ENCODE peak calls at places on chromosome 18, in four cellular contexts. One of them, this sample, is unnamed.

GRCh38 chr18:24015897-24016631 is 1.5 kb downstream of the TTC39C start:
- DNase-seq in H1: no peak
- DNase-seq in GM12878: no peak
- DNase-seq in K562: no peak
- DNase-seq in this sample: no peak

GRCh38 chr18:10444314-10445006 is 10.0 kb upstream of the APCDD1 start:
- DNase-seq in H1: no peak
- DNase-seq in GM12878: no peak
- DNase-seq in K562: no peak
- DNase-seq in this sample: no peak

GRCh38 chr18:46423226-46423805 is 233.7 kb downstream of the LOXHD1 start:
- DNase-seq in H1: no peak
- DNase-seq in GM12878: no peak
- DNase-seq in K562: no peak
- DNase-seq in this sample: no peak

GRCh38 chr18:35345460-35345921 is 1.3 kb upstream of the ZNF24 start:
- DNase-seq in H1: no peak
- DNase-seq in GM12878: peak; percentile 17
- DNase-seq in K562: no peak
- DNase-seq in this sample: no peak

GRCh38 chr18:36572135-36572856 is 256.5 kb downstream of the TPGS2 start:
- DNase-seq in H1: no peak
- DNase-seq in GM12878: peak; percentile 38
- DNase-seq in K562: peak; percentile 49
- DNase-seq in this sample: peak; percentile 8

GRCh38 chr18:11096839-11097750 is 52.3 kb downstream of the PIEZO2 start:
- DNase-seq in H1: no peak
- DNase-seq in GM12878: no peak
- DNase-seq in K562: no peak
- DNase-seq in this sample: no peak

GRCh38 chr18:47244041-47244440 is 7.4 kb downstream of the SKOR2 start:
- DNase-seq in H1: no peak
- DNase-seq in GM12878: no peak
- DNase-seq in K562: no peak
- DNase-seq in this sample: no peak

GRCh38 chr18:43571078-43571689 is 293.9 kb upstream of the SYT4 start:
- DNase-seq in H1: no peak
- DNase-seq in GM12878: no peak
- DNase-seq in K562: peak; percentile 16
- DNase-seq in this sample: no peak

GRCh38 chr18:37124511-37124910 is 295.6 kb downstream of the KIAA1328 start:
- DNase-seq in H1: no peak
- DNase-seq in GM12878: peak; percentile 9
- DNase-seq in K562: no peak
- DNase-seq in this sample: no peak

GRCh38 chr18:8188196-8188595 is 421.0 kb upstream of the RAB12 start:
- DNase-seq in H1: no peak
- DNase-seq in GM12878: no peak
- DNase-seq in K562: no peak
- DNase-seq in this sample: no peak

GRCh38 chr18:59021500-59021899 is 118.2 kb upstream of the SEC11C start:
- DNase-seq in H1: no peak
- DNase-seq in GM12878: no peak
- DNase-seq in K562: no peak
- DNase-seq in this sample: no peak

GRCh38 chr18:23784811-23785245 is 95.6 kb downstream of the LAMA3 start:
- DNase-seq in H1: peak; percentile 10
- DNase-seq in GM12878: no peak
- DNase-seq in K562: no peak
- DNase-seq in this sample: no peak

GRCh38 chr18:45359275-45360009 is 255.8 kb upstream of the SLC14A2 start:
- DNase-seq in H1: no peak
- DNase-seq in GM12878: no peak
- DNase-seq in K562: no peak
- DNase-seq in this sample: no peak

GRCh38 chr18:61702007-61702406 is 190.8 kb downstream of the RNF152 start:
- DNase-seq in H1: no peak
- DNase-seq in GM12878: no peak
- DNase-seq in K562: no peak
- DNase-seq in this sample: no peak

GRCh38 chr18:37188016-37188791 is 359.3 kb downstream of the KIAA1328 start:
- DNase-seq in H1: no peak
- DNase-seq in GM12878: no peak
- DNase-seq in K562: no peak
- DNase-seq in this sample: no peak

GRCh38 chr18:28041366-28041765 is 135.6 kb downstream of the CDH2 start:
- DNase-seq in H1: no peak
- DNase-seq in GM12878: no peak
- DNase-seq in K562: no peak
- DNase-seq in this sample: no peak

GRCh38 chr18:32930695-32931301 is 158.0 kb upstream of the KLHL14 start:
- DNase-seq in H1: no peak
- DNase-seq in GM12878: no peak
- DNase-seq in K562: peak; percentile 10
- DNase-seq in this sample: peak; percentile 2

GRCh38 chr18:68298340-68298739 is 416.6 kb downstream of the TMX3 start:
- DNase-seq in H1: no peak
- DNase-seq in GM12878: no peak
- DNase-seq in K562: no peak
- DNase-seq in this sample: no peak

GRCh38 chr18:35289293-35290069 is 548 bp downstream of the ZSCAN30 start:
- DNase-seq in H1: no peak
- DNase-seq in GM12878: no peak
- DNase-seq in K562: peak; percentile 44
- DNase-seq in this sample: no peak

GRCh38 chr18:59357928-59358327 is 1.1 kb downstream of the LMAN1 start:
- DNase-seq in H1: no peak
- DNase-seq in GM12878: no peak
- DNase-seq in K562: peak; percentile 28
- DNase-seq in this sample: peak; percentile 4

GRCh38 chr18:24763765-24764548 is 303.5 kb downstream of the HRH4 start:
- DNase-seq in H1: no peak
- DNase-seq in GM12878: no peak
- DNase-seq in K562: no peak
- DNase-seq in this sample: no peak

GRCh38 chr18:37383036-37383788 is 182.4 kb downstream of the CELF4 start:
- DNase-seq in H1: no peak
- DNase-seq in GM12878: no peak
- DNase-seq in K562: no peak
- DNase-seq in this sample: peak; percentile 4

GRCh38 chr18:59748628-59749360 is 51.6 kb upstream of the CCBE1 start:
- DNase-seq in H1: no peak
- DNase-seq in GM12878: no peak
- DNase-seq in K562: no peak
- DNase-seq in this sample: peak; percentile 41

GRCh38 chr18:58570360-58571064 is 58.4 kb downstream of the ALPK2 start:
- DNase-seq in H1: no peak
- DNase-seq in GM12878: no peak
- DNase-seq in K562: no peak
- DNase-seq in this sample: no peak

GRCh38 chr18:41096504-41096903 is 858.5 kb upstream of the PIK3C3 start:
- DNase-seq in H1: no peak
- DNase-seq in GM12878: no peak
- DNase-seq in K562: no peak
- DNase-seq in this sample: no peak

GRCh38 chr18:67154979-67155378 is 361.5 kb downstream of the DSEL start:
- DNase-seq in H1: peak; percentile 23
- DNase-seq in GM12878: no peak
- DNase-seq in K562: no peak
- DNase-seq in this sample: no peak

GRCh38 chr18:45050712-45051639 is 370.3 kb downstream of the SETBP1 start:
- DNase-seq in H1: no peak
- DNase-seq in GM12878: no peak
- DNase-seq in K562: peak; percentile 7
- DNase-seq in this sample: no peak

GRCh38 chr18:24627644-24628315 is 167.3 kb downstream of the HRH4 start:
- DNase-seq in H1: no peak
- DNase-seq in GM12878: no peak
- DNase-seq in K562: no peak
- DNase-seq in this sample: no peak

GRCh38 chr18:7726522-7726921 is 159.4 kb downstream of the PTPRM start:
- DNase-seq in H1: no peak
- DNase-seq in GM12878: no peak
- DNase-seq in K562: no peak
- DNase-seq in this sample: no peak

GRCh38 chr18:56233595-56233994 is 404.8 kb downstream of the TXNL1 start:
- DNase-seq in H1: no peak
- DNase-seq in GM12878: no peak
- DNase-seq in K562: no peak
- DNase-seq in this sample: no peak

GRCh38 chr18:36365836-36366775 is 68.6 kb downstream of the FHOD3 start:
- DNase-seq in H1: no peak
- DNase-seq in GM12878: peak; percentile 57
- DNase-seq in K562: no peak
- DNase-seq in this sample: no peak

GRCh38 chr18:23133860-23134779 is 1.2 kb upstream of the CABLES1 start:
- DNase-seq in H1: peak; percentile 63
- DNase-seq in GM12878: peak; percentile 59
- DNase-seq in K562: peak; percentile 58
- DNase-seq in this sample: peak; percentile 53

GRCh38 chr18:46224181-46224775 is 120.1 kb downstream of the HAUS1 start:
- DNase-seq in H1: no peak
- DNase-seq in GM12878: no peak
- DNase-seq in K562: no peak
- DNase-seq in this sample: no peak

GRCh38 chr18:65365245-65365955 is 385.4 kb upstream of the CDH7 start:
- DNase-seq in H1: no peak
- DNase-seq in GM12878: no peak
- DNase-seq in K562: no peak
- DNase-seq in this sample: no peak

GRCh38 chr18:45014047-45014501 is 333.4 kb downstream of the SETBP1 start:
- DNase-seq in H1: no peak
- DNase-seq in GM12878: no peak
- DNase-seq in K562: no peak
- DNase-seq in this sample: no peak

GRCh38 chr18:58638446-58638845 is 9.6 kb upstream of the ALPK2 start:
- DNase-seq in H1: no peak
- DNase-seq in GM12878: no peak
- DNase-seq in K562: no peak
- DNase-seq in this sample: no peak

GRCh38 chr18:13381907-13382682 is 163.5 kb downstream of the LDLRAD4 start:
- DNase-seq in H1: no peak
- DNase-seq in GM12878: no peak
- DNase-seq in K562: no peak
- DNase-seq in this sample: no peak
- TF ChIP-seq EGR1 in H1: no peak
- TF ChIP-seq EGR1 in GM12878: no peak
- TF ChIP-seq EGR1 in K562: no peak
- TF ChIP-seq EGR1 in this sample: no peak

DNA sequence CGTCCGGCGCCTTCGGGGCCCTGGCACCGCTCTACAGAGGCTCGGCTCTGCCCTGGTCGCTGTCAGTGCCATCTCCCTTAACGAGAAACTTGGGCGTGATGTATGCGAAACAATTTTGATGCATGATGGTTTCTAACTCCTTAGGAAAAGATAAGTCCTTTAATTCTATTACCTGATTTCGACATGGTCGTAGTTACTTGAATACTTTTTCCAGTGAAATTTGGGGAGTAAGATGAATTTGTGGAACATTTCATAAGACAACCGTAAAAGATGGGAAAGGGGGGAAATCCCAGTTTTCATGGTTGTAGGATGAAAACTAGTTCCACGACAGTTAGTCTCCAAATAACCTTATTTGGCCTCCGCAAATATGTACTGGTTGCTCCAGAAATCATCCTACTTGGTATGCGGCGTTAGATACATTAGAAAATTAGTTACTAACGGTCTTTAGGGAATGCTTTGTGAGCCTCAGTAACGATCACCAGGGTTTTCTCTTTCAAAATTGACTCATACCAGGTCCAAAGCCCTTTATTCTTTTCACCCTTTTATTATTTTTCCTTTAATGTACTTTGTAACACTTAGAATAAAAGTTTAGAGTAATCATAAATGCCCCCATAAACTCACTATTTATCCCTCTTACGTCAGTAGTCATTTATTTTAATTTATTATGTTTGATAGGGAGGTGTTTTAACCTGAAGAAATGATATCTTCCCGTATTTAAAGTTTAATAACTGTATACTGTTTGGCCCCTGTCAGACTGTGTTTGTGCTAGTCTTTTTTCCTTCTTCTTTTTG is 877 bp downstream of the TWSG1 start:
- DNase-seq in H1: no peak
- DNase-seq in GM12878: no peak
- DNase-seq in K562: no peak
- DNase-seq in this sample: no peak
- TF ChIP-seq MAX in H1: no peak
- TF ChIP-seq MAX in GM12878: no peak
- TF ChIP-seq MAX in K562: no peak
- TF ChIP-seq MAX in this sample: no peak

DNA sequence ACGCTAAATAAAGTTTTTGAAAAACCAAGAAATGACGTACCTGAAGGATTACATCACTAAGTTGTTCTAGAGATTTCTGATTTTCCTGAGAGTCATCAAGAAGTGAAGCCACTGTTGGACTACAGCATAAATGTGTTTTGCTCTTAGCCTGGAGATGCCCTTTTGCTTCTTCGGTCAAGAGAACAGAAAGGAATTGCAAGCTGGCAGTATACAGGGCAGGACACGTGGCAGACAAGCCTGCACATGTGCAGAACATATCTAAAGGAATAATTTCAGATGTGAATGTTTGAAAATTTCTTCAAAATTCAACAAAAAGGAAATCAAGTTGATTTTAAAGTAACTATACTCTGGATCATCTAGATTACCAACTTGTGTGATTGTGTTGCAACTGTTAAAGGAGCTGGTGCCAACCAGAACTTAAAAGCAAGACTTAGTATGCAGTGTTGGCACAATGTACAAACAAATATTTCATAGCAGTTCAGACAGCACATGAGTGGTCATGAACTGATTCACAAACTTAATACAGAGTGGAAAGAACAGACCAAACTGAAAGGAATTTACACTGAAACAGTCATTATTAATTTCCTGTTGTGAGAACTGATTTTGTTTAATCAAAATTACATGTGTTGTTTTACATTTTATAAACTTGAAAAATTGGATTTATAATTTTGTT is 100.4 kb upstream of the CD226 start:
- DNase-seq in H1: no peak
- DNase-seq in GM12878: no peak
- DNase-seq in K562: no peak
- DNase-seq in this sample: no peak
- TF ChIP-seq EGR1 in H1: no peak
- TF ChIP-seq EGR1 in GM12878: no peak
- TF ChIP-seq EGR1 in K562: no peak
- TF ChIP-seq EGR1 in this sample: no peak

GRCh38 chr18:63683890-63684289 is 18.9 kb upstream of the SERPINB11 start:
- DNase-seq in H1: no peak
- DNase-seq in GM12878: no peak
- DNase-seq in K562: no peak
- DNase-seq in this sample: no peak

GRCh38 chr18:63681449-63682381 is 20.0 kb upstream of the SERPINB3 start:
- DNase-seq in H1: no peak
- DNase-seq in GM12878: no peak
- DNase-seq in K562: no peak
- DNase-seq in this sample: no peak

GRCh38 chr18:63686871-63687270 is 15.9 kb upstream of the SERPINB11 start:
- DNase-seq in H1: no peak
- DNase-seq in GM12878: no peak
- DNase-seq in K562: no peak
- DNase-seq in this sample: no peak

GRCh38 chr18:63683152-63683551 is 19.6 kb upstream of the SERPINB11 start:
- DNase-seq in H1: peak; percentile 15
- DNase-seq in GM12878: no peak
- DNase-seq in K562: no peak
- DNase-seq in this sample: no peak

GRCh38 chr18:63684718-63685117 is 18.0 kb upstream of the SERPINB11 start:
- DNase-seq in H1: no peak
- DNase-seq in GM12878: no peak
- DNase-seq in K562: no peak
- DNase-seq in this sample: no peak
- TF ChIP-seq MAX in H1: no peak
- TF ChIP-seq MAX in GM12878: no peak
- TF ChIP-seq MAX in K562: no peak
- TF ChIP-seq MAX in this sample: no peak